ENCODE peak calls at places on chromosomes 2 and 18, in four cellular contexts. N is GM12891, C is GM12878, X is K562. F is an unnamed sample.

GRCh38 chr2:98870516-98871158 is 65.4 kb downstream of the CRACDL start:
- DNase-seq in N (no peak), C (no peak), X (peak; percentile 9), F (no peak)

GRCh38 chr2:208406474-208407451 is at the start of gene PTH2R:
- DNase-seq in N (no peak), C (no peak), X (peak; percentile 29), F (no peak)

GRCh38 chr18:59220784-59221765 is 1.1 kb downstream of the GRP start:
- DNase-seq in N (no peak), C (no peak), X (no peak), F (no peak)

GRCh38 chr2:144836635-144837350 is 316.9 kb upstream of the ZEB2 start:
- DNase-seq in N (no peak), C (no peak), X (no peak), F (no peak)

GRCh38 chr18:32889620-32890593 is 117.1 kb upstream of the KLHL14 start:
- DNase-seq in N (no peak), C (no peak), X (no peak), F (no peak)

GRCh38 chr2:120109186-120110061 is 96.5 kb downstream of the EPB41L5 start:
- DNase-seq in N (peak; percentile 1), C (peak; percentile 19), X (peak; percentile 23), F (peak; percentile 65)

GRCh38 chr2:213187386-213187785 is 36.0 kb upstream of the IKZF2 start:
- DNase-seq in N (no peak), C (no peak), X (no peak), F (no peak)

GRCh38 chr2:177161741-177162440 is 50.7 kb upstream of the HNRNPA3 start:
- DNase-seq in N (no peak), C (no peak), X (peak; percentile 51), F (peak; percentile 23)

GRCh38 chr2:168350380-168350779 is 103.0 kb upstream of the STK39 start:
- DNase-seq in N (no peak), C (no peak), X (no peak), F (no peak)

GRCh38 chr2:129178356-129178755 is 801.1 kb upstream of the RAB6C start:
- DNase-seq in N (no peak), C (no peak), X (no peak), F (no peak)

GRCh38 chr2:43082111-43082877 is 144.1 kb downstream of the ZFP36L2 start:
- DNase-seq in N (no peak), C (no peak), X (no peak), F (no peak)

GRCh38 chr2:1777156-1777555 is 32.8 kb upstream of the PXDN start:
- DNase-seq in N (no peak), C (no peak), X (no peak), F (no peak)

GRCh38 chr2:777051-777450 is 99.8 kb upstream of the TMEM18 start:
- DNase-seq in N (no peak), C (no peak), X (no peak), F (no peak)

GRCh38 chr2:167332358-167332757 is 444.1 kb downstream of the XIRP2 start:
- DNase-seq in N (no peak), C (no peak), X (no peak), F (no peak)

GRCh38 chr2:102424754-102425153 is 1.8 kb downstream of the IL18RAP start:
- DNase-seq in N (no peak), C (peak; percentile 61), X (no peak), F (peak; percentile 64)

GRCh38 chr18:63237911-63238710 is 81.5 kb downstream of the BCL2 start:
- DNase-seq in N (no peak), C (no peak), X (no peak), F (no peak)

GRCh38 chr2:85649201-85650190 is 18.5 kb downstream of the SFTPB start:
- DNase-seq in N (no peak), C (no peak), X (no peak), F (no peak)

GRCh38 chr2:71156531-71156930 is 26.1 kb downstream of the MPHOSPH10 start:
- DNase-seq in N (no peak), C (no peak), X (no peak), F (no peak)

GRCh38 chr18:5451130-5451529 is 92.7 kb downstream of the EPB41L3 start:
- DNase-seq in N (no peak), C (no peak), X (no peak), F (no peak)

GRCh38 chr2:225889452-225889851 is 489.9 kb downstream of the NYAP2 start:
- DNase-seq in N (peak; percentile 5), C (no peak), X (peak; percentile 1), F (peak; percentile 23)

GRCh38 chr2:47128705-47129104 is 26.4 kb downstream of the STPG4 start:
- DNase-seq in N (no peak), C (no peak), X (no peak), F (no peak)

GRCh38 chr2:129642526-129643043 is 336.9 kb upstream of the RAB6C start:
- DNase-seq in N (no peak), C (no peak), X (no peak), F (no peak)

GRCh38 chr2:8267103-8267502 is 414.8 kb upstream of the ID2 start:
- DNase-seq in N (no peak), C (no peak), X (no peak), F (no peak)

GRCh38 chr2:219060821-219061791 is at the start of gene IHH:
- DNase-seq in N (peak; percentile 35), C (no peak), X (no peak), F (peak; percentile 27)

GRCh38 chr18:70671889-70672551 is 383.2 kb downstream of the SOCS6 start:
- DNase-seq in N (no peak), C (no peak), X (no peak), F (no peak)

GRCh38 chr2:202116686-202117085 is 43.6 kb downstream of the KIAA2012 start:
- DNase-seq in N (no peak), C (no peak), X (no peak), F (no peak)
- TF ChIP-seq SPI1 in N (no peak), C (no peak), X (no peak), F (no peak)

GRCh38 chr2:54568876-54569298 is 112.8 kb downstream of the SPTBN1 start:
- DNase-seq in N (no peak), C (peak; percentile 87), X (peak; percentile 90), F (no peak)

GRCh38 chr2:54569745-54570296 is 113.7 kb downstream of the SPTBN1 start:
- DNase-seq in N (no peak), C (peak; percentile 84), X (peak; percentile 66), F (no peak)

GRCh38 chr2:54570925-54571694 is 115.0 kb downstream of the SPTBN1 start:
- DNase-seq in N (no peak), C (peak; percentile 98), X (peak; percentile 83), F (peak; percentile 98)

GRCh38 chr2:54572262-54572635 is 116.1 kb downstream of the SPTBN1 start:
- DNase-seq in N (no peak), C (no peak), X (peak; percentile 77), F (no peak)

GRCh38 chr2:54570321-54570881 is 114.3 kb downstream of the SPTBN1 start:
- DNase-seq in N (no peak), C (no peak), X (no peak), F (no peak)
- TF ChIP-seq SPI1 in N (no peak), C (no peak), X (no peak), F (no peak)

GRCh38 chr2:190319557-190320498 is at the start of gene HIBCH:
- DNase-seq in N (peak; percentile 53), C (peak; percentile 81), X (peak; percentile 98), F (peak; percentile 99)
- TF ChIP-seq SPI1 in N (peak; percentile 18), C (no peak), X (peak; percentile 22), F (peak; percentile 58)

GRCh38 chr2:80242355-80242910 is 62.1 kb downstream of the LRRTM1 start:
- DNase-seq in N (no peak), C (no peak), X (no peak), F (no peak)

GRCh38 chr2:80233333-80233732 is 71.2 kb downstream of the LRRTM1 start:
- DNase-seq in N (no peak), C (no peak), X (no peak), F (no peak)

GRCh38 chr2:80238692-80239469 is 65.7 kb downstream of the LRRTM1 start:
- DNase-seq in N (peak; percentile 5), C (no peak), X (peak; percentile 62), F (no peak)
- TF ChIP-seq SPI1 in N (no peak), C (no peak), X (no peak), F (no peak)

DNA sequence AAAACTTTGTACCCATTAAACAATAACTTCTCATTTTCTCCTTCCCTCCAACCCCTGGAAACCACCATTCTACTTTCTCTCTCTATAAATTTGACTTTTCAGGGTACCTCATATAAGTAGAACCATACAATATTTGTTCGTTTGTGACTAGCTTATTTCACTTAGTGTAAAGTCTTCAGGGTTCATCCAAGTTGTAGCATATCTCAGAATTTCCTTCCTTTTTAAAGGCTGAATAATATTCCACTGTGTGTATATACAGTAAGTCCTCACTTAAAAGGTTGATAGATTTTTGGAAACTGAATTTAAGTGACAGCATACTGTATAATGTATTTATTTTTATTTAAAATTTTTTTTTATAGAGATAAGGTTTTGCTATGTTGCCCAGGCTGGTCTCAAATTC is 13.9 kb downstream of the CASP10 start:
- DNase-seq in N (no peak), C (no peak), X (no peak), F (no peak)
- TF ChIP-seq SPI1 in N (no peak), C (no peak), X (no peak), F (no peak)

F was measured in HL-60.